ENCODE peak calls at places on chromosomes 7 and 10, in nine cellular contexts. Y is GM20000; K is keratinocyte; Z is PC-3; S is fibroblast of lung; T is CD4-positive, alpha-beta T cell; D is pancreas; J is thoracic aorta; R is nephron progenitor cell. M is an unnamed sample.
A peak's percentile ranks its signal among the peaks of the same experiment; 100 is the strongest.

GRCh38 chr7:13981070-13981469 is 8.4 kb downstream of the ETV1 start:
- DNase-seq in R (no peak), Y (no peak), T (no peak), K (peak; percentile 69), Z (peak; percentile 91), S (peak; percentile 99), D (no peak), J (no peak), M (no peak)

GRCh38 chr7:113480537-113480936 is 362.2 kb upstream of the SMIM30 start:
- DNase-seq in J (no peak), S (no peak), K (no peak), Y (no peak), T (no peak), R (no peak), D (no peak), Z (no peak), M (no peak)

GRCh38 chr10:131080571-131080970 is 230.9 kb downstream of the TCERG1L start:
- DNase-seq in Y (no peak), J (no peak), S (no peak), T (no peak), D (no peak), R (no peak), K (no peak), Z (no peak), M (no peak)

GRCh38 chr10:118621304-118621942 is 26.0 kb upstream of the PRLHR start:
- DNase-seq in D (no peak), Y (no peak), Z (peak; percentile 2), T (peak; percentile 30), R (no peak), J (no peak), K (no peak), S (no peak), M (peak; percentile 47)

GRCh38 chr7:116988363-116988989 is 35.2 kb downstream of the ST7 start:
- DNase-seq in T (no peak), D (no peak), J (no peak), R (no peak), Z (peak; percentile 36), S (no peak), Y (no peak), K (no peak), M (no peak)

GRCh38 chr7:30491417-30491816 is 12.8 kb upstream of the NOD1 start:
- DNase-seq in K (no peak), S (no peak), T (no peak), Z (no peak), R (no peak), J (no peak), D (no peak), Y (no peak), M (no peak)

GRCh38 chr10:62467509-62467908 is 93.3 kb downstream of the ZNF365 start:
- DNase-seq in Y (no peak), S (peak; percentile 80), J (no peak), K (no peak), Z (peak; percentile 63), T (no peak), R (no peak), D (no peak), M (no peak)

GRCh38 chr10:88039496-88040200 is 176.2 kb downstream of the PTEN start:
- DNase-seq in Y (no peak), D (no peak), S (peak; percentile 75), Z (no peak), T (no peak), J (no peak), R (no peak), K (no peak), M (no peak)

GRCh38 chr10:62027841-62028501 is 126.5 kb downstream of the ARID5B start:
- DNase-seq in Z (peak; percentile 100), D (no peak), R (no peak), J (no peak), Y (no peak), K (no peak), S (no peak), T (no peak), M (no peak)

GRCh38 chr7:67738958-67739357 is 742.3 kb downstream of the TYW1 start:
- DNase-seq in J (no peak), S (peak; percentile 9), R (no peak), K (no peak), D (peak; percentile 17), Z (no peak), T (no peak), Y (no peak), M (no peak)

GRCh38 chr10:3544561-3544960 is 240.4 kb downstream of the KLF6 start:
- DNase-seq in Y (no peak), Z (no peak), T (no peak), K (no peak), D (no peak), R (no peak), J (no peak), S (no peak), M (no peak)

GRCh38 chr10:129744134-129744895 is 219.8 kb downstream of the EBF3 start:
- DNase-seq in Y (no peak), Z (no peak), S (no peak), J (no peak), T (no peak), R (no peak), D (no peak), K (no peak), M (no peak)

GRCh38 chr7:132002343-132002968 is 446.0 kb upstream of the PODXL start:
- DNase-seq in R (no peak), T (no peak), D (no peak), S (peak; percentile 12), Y (no peak), J (no peak), Z (no peak), K (no peak), M (no peak)

GRCh38 chr7:128352636-128353035 is 8.9 kb downstream of the PRRT4 start:
- DNase-seq in Z (no peak), Y (no peak), J (no peak), T (no peak), R (peak; percentile 23), S (no peak), K (no peak), D (no peak), M (no peak)

GRCh38 chr7:128351296-128352123 is 7.8 kb upstream of the RBM28 start:
- DNase-seq in K (no peak), T (no peak), J (no peak), S (no peak), Z (no peak), D (no peak), R (no peak), Y (peak; percentile 44), M (peak; percentile 21)

GRCh38 chr7:128350708-128351295 is 7.1 kb upstream of the RBM28 start:
- DNase-seq in T (no peak), R (no peak), S (no peak), K (no peak), Z (no peak), J (no peak), D (no peak), Y (no peak), M (no peak)

GRCh38 chr7:128353189-128353588 is 8.3 kb downstream of the PRRT4 start:
- DNase-seq in J (no peak), Z (no peak), K (no peak), D (no peak), R (no peak), T (no peak), S (no peak), Y (no peak), M (no peak)

GRCh38 chr7:128352138-128352537 is 8.4 kb upstream of the RBM28 start:
- DNase-seq in Z (no peak), D (peak; percentile 53), Y (peak; percentile 54), J (no peak), S (peak; percentile 45), T (no peak), K (no peak), R (peak; percentile 17), M (peak; percentile 40)
- TF ChIP-seq CTCF in Z (no peak), D (peak; percentile 53), Y (peak; percentile 3), J (peak; percentile 63), S (peak; percentile 40), T (peak; percentile 24), K (peak; percentile 23), R (no peak), M (peak; percentile 34)

DNA sequence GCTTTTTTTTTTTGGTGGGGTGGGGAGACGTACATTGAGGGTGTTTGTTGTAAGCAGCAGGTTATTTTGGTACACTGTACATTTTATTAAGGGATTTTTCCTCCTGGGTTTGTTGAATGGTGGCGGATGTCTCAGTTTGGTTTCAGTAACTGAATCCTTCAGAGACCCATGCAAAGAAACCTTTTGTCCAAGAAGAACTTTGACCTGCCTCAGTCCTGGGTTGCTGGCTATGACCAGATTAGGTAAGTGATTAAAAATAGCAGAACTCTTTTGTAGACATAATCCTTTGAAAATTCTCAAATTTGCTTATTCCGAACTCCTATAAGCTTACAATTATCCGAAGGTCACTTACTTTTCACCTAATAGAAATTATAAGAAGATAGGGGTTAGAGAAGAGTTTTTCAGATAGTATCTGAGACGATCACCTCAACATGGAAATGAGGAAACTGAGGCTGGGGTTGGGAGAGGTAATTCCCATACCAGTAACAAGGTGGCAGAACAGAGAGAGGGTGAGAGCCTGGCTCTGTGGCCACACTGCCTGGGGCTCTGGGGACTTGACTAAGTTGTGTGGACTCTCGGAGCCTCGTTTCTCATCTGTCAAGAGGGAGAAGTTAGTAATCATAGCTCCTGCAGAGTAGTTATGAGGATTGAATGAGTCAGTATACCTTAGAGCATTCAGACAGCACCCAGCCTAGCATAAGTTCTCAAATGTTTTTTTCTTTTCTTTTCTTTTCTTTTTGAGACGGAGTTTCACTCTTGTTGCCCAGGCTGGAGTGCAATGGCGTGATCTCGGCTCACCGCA is 87.4 kb downstream of the CCNY start:
- DNase-seq in Y (no peak), Z (peak; percentile 97), T (no peak), J (no peak), S (peak; percentile 87), R (no peak), K (peak; percentile 42), D (no peak), M (no peak)
- TF ChIP-seq CTCF in Y (no peak), Z (peak; percentile 67), T (no peak), J (no peak), S (no peak), R (no peak), K (peak; percentile 29), D (no peak), M (no peak)

DNA sequence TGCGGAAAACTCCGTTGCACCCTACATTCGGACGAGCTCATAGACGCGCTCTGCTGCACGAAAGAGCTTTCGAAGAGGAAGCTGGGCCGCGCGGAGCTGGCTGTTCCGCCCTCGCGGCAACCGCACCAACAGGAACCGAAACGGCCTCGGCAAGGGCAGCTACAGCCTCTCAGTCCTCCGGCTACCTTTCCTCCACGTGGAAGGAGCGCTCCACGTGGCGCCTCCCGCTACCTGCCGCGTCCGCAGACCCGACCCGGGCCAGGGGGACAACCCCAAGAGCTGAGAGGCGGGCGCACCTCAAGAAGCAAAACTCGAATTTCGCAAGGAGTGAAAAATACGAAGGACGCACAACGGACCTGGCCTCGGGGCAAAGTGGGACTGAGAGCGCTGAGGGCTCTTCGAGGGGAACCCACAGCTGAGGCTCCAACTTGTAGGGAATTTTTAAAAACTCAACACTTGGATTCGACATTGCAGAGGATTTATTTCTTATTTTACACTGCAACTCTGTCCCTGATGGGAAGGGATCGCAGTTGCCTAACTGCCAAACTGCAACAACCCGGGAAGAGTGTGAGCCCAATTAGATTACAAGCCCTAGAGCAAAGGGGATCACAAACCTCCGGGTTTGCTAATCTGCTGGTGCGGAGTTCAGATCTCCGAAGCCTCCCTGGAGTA is 1.4 kb downstream of the HPSE2 start:
- DNase-seq in T (no peak), J (no peak), K (no peak), S (peak; percentile 43), D (no peak), R (peak; percentile 67), Y (peak; percentile 88), Z (no peak), M (peak; percentile 78)
- TF ChIP-seq CTCF in T (no peak), J (no peak), K (no peak), S (no peak), D (no peak), R (no peak), Y (no peak), Z (no peak), M (no peak)

GRCh38 chr10:93142534-93142933 is 68.8 kb downstream of the CYP26A1 start:
- DNase-seq in Z (no peak), T (no peak), R (no peak), Y (no peak), D (no peak), K (no peak), J (no peak), S (no peak), M (no peak)
- TF ChIP-seq CTCF in Z (peak; percentile 25), T (no peak), R (no peak), Y (peak; percentile 17), D (no peak), K (no peak), J (no peak), S (no peak), M (no peak)